ENCODE peak calls at places on chromosomes 4 and X, in eight cellular contexts. One of them, this sample, is unnamed.

GRCh38 chr4:25177147-25177546 is 16.9 kb upstream of the SEPSECS start:
- DNase-seq in pancreas: no peak
- DNase-seq in IMR-90: no peak
- DNase-seq in naive thymus-derived CD4-positive, alpha-beta T cell: no peak
- DNase-seq in vagina: no peak
- DNase-seq in heart right ventricle: no peak
- DNase-seq in neuronal stem cell: no peak
- DNase-seq in lung: no peak
- DNase-seq in this sample: no peak

GRCh38 chr4:85496933-85497332 is 22.0 kb downstream of the ARHGAP24 start:
- DNase-seq in IMR-90: peak
- DNase-seq in neuronal stem cell: no peak
- DNase-seq in heart right ventricle: no peak
- DNase-seq in pancreas: no peak
- DNase-seq in naive thymus-derived CD4-positive, alpha-beta T cell: no peak
- DNase-seq in vagina: no peak
- DNase-seq in lung: no peak
- DNase-seq in this sample: no peak

GRCh38 chr4:128521634-128522253 is 234.1 kb upstream of the PGRMC2 start:
- DNase-seq in lung: no peak
- DNase-seq in neuronal stem cell: no peak
- DNase-seq in IMR-90: peak
- DNase-seq in naive thymus-derived CD4-positive, alpha-beta T cell: no peak
- DNase-seq in heart right ventricle: no peak
- DNase-seq in vagina: no peak
- DNase-seq in pancreas: no peak
- DNase-seq in this sample: no peak

GRCh38 chrX:48715066-48715465 is 18.5 kb downstream of the SUV39H1 start:
- DNase-seq in heart right ventricle: no peak
- DNase-seq in lung: no peak
- DNase-seq in neuronal stem cell: no peak
- DNase-seq in pancreas: no peak
- DNase-seq in vagina: no peak
- DNase-seq in IMR-90: peak
- DNase-seq in naive thymus-derived CD4-positive, alpha-beta T cell: no peak
- DNase-seq in this sample: no peak

GRCh38 chr4:147731611-147732515 is at the start of gene ARHGAP10:
- DNase-seq in neuronal stem cell: peak
- DNase-seq in heart right ventricle: peak
- DNase-seq in IMR-90: peak
- DNase-seq in pancreas: peak
- DNase-seq in naive thymus-derived CD4-positive, alpha-beta T cell: peak
- DNase-seq in vagina: no peak
- DNase-seq in lung: peak
- DNase-seq in this sample: peak

GRCh38 chrX:128106630-128107029 is 54.4 kb upstream of the ACTRT1 start:
- DNase-seq in vagina: no peak
- DNase-seq in naive thymus-derived CD4-positive, alpha-beta T cell: no peak
- DNase-seq in lung: no peak
- DNase-seq in neuronal stem cell: peak
- DNase-seq in heart right ventricle: no peak
- DNase-seq in IMR-90: no peak
- DNase-seq in pancreas: no peak
- DNase-seq in this sample: peak

GRCh38 chr4:67521506-67521905 is 23.8 kb downstream of the CENPC start:
- DNase-seq in IMR-90: no peak
- DNase-seq in vagina: no peak
- DNase-seq in naive thymus-derived CD4-positive, alpha-beta T cell: no peak
- DNase-seq in lung: no peak
- DNase-seq in neuronal stem cell: no peak
- DNase-seq in heart right ventricle: no peak
- DNase-seq in pancreas: no peak
- DNase-seq in this sample: no peak

GRCh38 chr4:38131371-38132139 is 171.4 kb downstream of the PTTG2 start:
- DNase-seq in naive thymus-derived CD4-positive, alpha-beta T cell: peak
- DNase-seq in vagina: no peak
- DNase-seq in lung: no peak
- DNase-seq in IMR-90: no peak
- DNase-seq in heart right ventricle: no peak
- DNase-seq in neuronal stem cell: peak
- DNase-seq in pancreas: no peak
- DNase-seq in this sample: no peak

GRCh38 chr4:109611045-109611616 is 51.1 kb downstream of the MCUB start:
- DNase-seq in naive thymus-derived CD4-positive, alpha-beta T cell: no peak
- DNase-seq in IMR-90: peak
- DNase-seq in vagina: no peak
- DNase-seq in lung: no peak
- DNase-seq in pancreas: no peak
- DNase-seq in heart right ventricle: no peak
- DNase-seq in neuronal stem cell: no peak
- DNase-seq in this sample: no peak

GRCh38 chr4:119105605-119106004 is 30.0 kb upstream of the MYOZ2 start:
- DNase-seq in pancreas: no peak
- DNase-seq in heart right ventricle: no peak
- DNase-seq in lung: no peak
- DNase-seq in naive thymus-derived CD4-positive, alpha-beta T cell: no peak
- DNase-seq in vagina: no peak
- DNase-seq in neuronal stem cell: no peak
- DNase-seq in IMR-90: no peak
- DNase-seq in this sample: no peak

GRCh38 chr4:139154134-139154421 is 22.9 kb downstream of the ELF2 start:
- DNase-seq in pancreas: no peak
- DNase-seq in naive thymus-derived CD4-positive, alpha-beta T cell: no peak
- DNase-seq in heart right ventricle: no peak
- DNase-seq in IMR-90: no peak
- DNase-seq in neuronal stem cell: no peak
- DNase-seq in vagina: no peak
- DNase-seq in lung: no peak
- DNase-seq in this sample: no peak

GRCh38 chr4:139154952-139155557 is 22.0 kb downstream of the ELF2 start:
- DNase-seq in vagina: no peak
- DNase-seq in heart right ventricle: no peak
- DNase-seq in lung: no peak
- DNase-seq in IMR-90: no peak
- DNase-seq in neuronal stem cell: no peak
- DNase-seq in naive thymus-derived CD4-positive, alpha-beta T cell: no peak
- DNase-seq in pancreas: no peak
- DNase-seq in this sample: no peak

GRCh38 chr4:139154538-139154937 is 22.5 kb downstream of the ELF2 start:
- DNase-seq in vagina: no peak
- DNase-seq in neuronal stem cell: no peak
- DNase-seq in lung: no peak
- DNase-seq in pancreas: no peak
- DNase-seq in naive thymus-derived CD4-positive, alpha-beta T cell: no peak
- DNase-seq in IMR-90: no peak
- DNase-seq in heart right ventricle: no peak
- DNase-seq in this sample: no peak

GRCh38 chr4:139152249-139152648 is 24.8 kb downstream of the ELF2 start:
- DNase-seq in pancreas: no peak
- DNase-seq in lung: no peak
- DNase-seq in vagina: no peak
- DNase-seq in neuronal stem cell: no peak
- DNase-seq in IMR-90: no peak
- DNase-seq in heart right ventricle: no peak
- DNase-seq in naive thymus-derived CD4-positive, alpha-beta T cell: no peak
- DNase-seq in this sample: no peak

DNA sequence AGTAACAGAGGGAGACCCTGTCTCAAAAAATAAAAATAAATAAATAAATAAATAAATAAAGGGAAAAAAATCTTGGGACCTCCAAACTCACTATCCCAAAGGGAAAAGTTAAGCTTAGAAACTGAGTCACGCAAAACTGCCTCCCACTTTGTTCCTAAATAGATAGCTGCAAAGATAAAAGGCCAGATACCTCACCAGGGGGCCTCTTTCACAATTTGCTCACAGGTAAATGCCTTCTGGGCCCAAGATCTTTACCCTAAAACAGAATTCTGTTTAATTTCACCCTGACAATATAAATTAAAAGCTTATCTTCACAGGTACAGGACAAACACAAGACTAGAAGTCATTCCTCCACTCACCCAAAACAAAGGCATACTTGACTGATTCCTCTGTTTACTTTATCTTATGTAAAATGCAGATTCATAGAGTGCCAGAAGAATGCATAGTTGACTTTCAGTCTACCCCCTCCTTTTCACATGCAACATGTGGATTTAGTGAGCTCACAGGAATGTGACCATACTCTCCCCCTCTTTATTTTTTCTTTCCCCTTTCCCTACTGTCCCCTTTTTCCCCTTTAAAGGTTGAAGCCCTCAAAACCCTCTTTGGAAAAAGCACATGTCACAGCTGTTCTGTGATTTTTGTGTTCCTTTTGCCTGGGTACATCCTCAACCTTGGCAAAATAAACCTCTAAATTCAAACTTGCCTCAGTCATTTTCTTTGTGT is 23.4 kb downstream of the ELF2 start:
- DNase-seq in heart right ventricle: no peak
- DNase-seq in IMR-90: peak
- DNase-seq in neuronal stem cell: no peak
- DNase-seq in naive thymus-derived CD4-positive, alpha-beta T cell: no peak
- DNase-seq in pancreas: no peak
- DNase-seq in vagina: no peak
- DNase-seq in lung: no peak
- DNase-seq in this sample: no peak
- H3K27ac ChIP-seq in heart right ventricle: no peak
- H3K27ac ChIP-seq in IMR-90: no peak
- H3K27ac ChIP-seq in neuronal stem cell: no peak
- H3K27ac ChIP-seq in naive thymus-derived CD4-positive, alpha-beta T cell: no peak
- H3K27ac ChIP-seq in pancreas: no peak
- H3K27ac ChIP-seq in vagina: no peak
- H3K27ac ChIP-seq in lung: no peak
- H3K27ac ChIP-seq in this sample: no peak

DNA sequence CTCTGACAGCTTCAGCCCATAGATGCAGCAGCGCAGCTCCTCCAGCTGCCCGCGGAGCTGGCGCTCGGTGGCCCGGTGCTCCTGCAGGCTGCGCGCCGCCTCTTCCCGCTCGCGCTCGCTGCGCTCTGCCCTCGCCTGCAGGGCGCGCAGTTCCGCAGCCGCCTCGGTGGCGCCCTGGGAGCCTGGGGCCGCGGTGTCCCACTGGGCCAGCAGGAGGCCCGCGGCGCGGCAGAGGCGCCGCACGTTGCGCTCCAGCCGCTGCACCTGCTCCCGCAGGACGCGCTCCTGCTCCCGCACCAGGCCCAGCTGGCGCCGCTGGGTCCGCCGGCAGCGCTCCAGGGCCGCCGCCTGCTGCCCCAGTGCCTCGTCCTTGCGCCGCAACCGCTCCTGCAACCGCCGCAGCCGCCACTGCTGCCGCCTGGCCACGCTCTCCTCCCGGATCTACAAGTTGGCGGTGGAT is 10.1 kb downstream of the C4orf50 start:
- DNase-seq in naive thymus-derived CD4-positive, alpha-beta T cell: no peak
- DNase-seq in heart right ventricle: no peak
- DNase-seq in IMR-90: no peak
- DNase-seq in neuronal stem cell: no peak
- DNase-seq in lung: no peak
- DNase-seq in vagina: no peak
- DNase-seq in pancreas: peak
- DNase-seq in this sample: no peak
- H3K27ac ChIP-seq in naive thymus-derived CD4-positive, alpha-beta T cell: no peak
- H3K27ac ChIP-seq in heart right ventricle: no peak
- H3K27ac ChIP-seq in IMR-90: no peak
- H3K27ac ChIP-seq in neuronal stem cell: no peak
- H3K27ac ChIP-seq in lung: no peak
- H3K27ac ChIP-seq in vagina: no peak
- H3K27ac ChIP-seq in pancreas: no peak
- H3K27ac ChIP-seq in this sample: no peak

DNA sequence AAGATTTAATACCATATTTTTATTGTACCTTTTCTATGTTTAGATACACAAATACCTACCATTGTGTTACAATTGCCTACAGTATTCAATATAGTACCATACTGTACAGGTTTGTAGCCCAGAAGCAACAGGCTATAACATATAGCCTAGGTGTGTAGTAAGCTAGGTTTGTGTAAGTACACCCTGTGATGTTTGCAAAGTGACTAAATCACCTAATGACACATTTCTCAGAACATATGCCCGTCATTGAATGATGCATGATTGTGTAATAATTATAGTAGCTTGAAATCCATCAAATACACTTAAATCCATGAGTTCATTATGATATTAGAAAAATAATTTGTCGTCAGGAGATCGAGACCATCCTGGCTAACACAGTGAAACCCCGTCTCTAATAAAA is 30.8 kb downstream of the GAB3 start:
- DNase-seq in heart right ventricle: no peak
- DNase-seq in lung: no peak
- DNase-seq in IMR-90: no peak
- DNase-seq in pancreas: no peak
- DNase-seq in naive thymus-derived CD4-positive, alpha-beta T cell: no peak
- DNase-seq in neuronal stem cell: no peak
- DNase-seq in vagina: no peak
- DNase-seq in this sample: no peak
- H3K27ac ChIP-seq in heart right ventricle: no peak
- H3K27ac ChIP-seq in lung: no peak
- H3K27ac ChIP-seq in IMR-90: no peak
- H3K27ac ChIP-seq in pancreas: no peak
- H3K27ac ChIP-seq in naive thymus-derived CD4-positive, alpha-beta T cell: no peak
- H3K27ac ChIP-seq in neuronal stem cell: no peak
- H3K27ac ChIP-seq in vagina: no peak
- H3K27ac ChIP-seq in this sample: peak

GRCh38 chr4:154736774-154737173 is 7.0 kb upstream of the LRAT start:
- DNase-seq in pancreas: no peak
- DNase-seq in IMR-90: no peak
- DNase-seq in lung: no peak
- DNase-seq in vagina: no peak
- DNase-seq in naive thymus-derived CD4-positive, alpha-beta T cell: no peak
- DNase-seq in neuronal stem cell: no peak
- DNase-seq in heart right ventricle: no peak
- DNase-seq in this sample: no peak

GRCh38 chr4:154738426-154738825 is 5.4 kb upstream of the LRAT start:
- DNase-seq in vagina: no peak
- DNase-seq in naive thymus-derived CD4-positive, alpha-beta T cell: no peak
- DNase-seq in IMR-90: no peak
- DNase-seq in neuronal stem cell: no peak
- DNase-seq in pancreas: no peak
- DNase-seq in lung: no peak
- DNase-seq in heart right ventricle: no peak
- DNase-seq in this sample: no peak

GRCh38 chr4:154731756-154732155 is 12.0 kb upstream of the LRAT start:
- DNase-seq in neuronal stem cell: no peak
- DNase-seq in heart right ventricle: no peak
- DNase-seq in vagina: no peak
- DNase-seq in pancreas: no peak
- DNase-seq in lung: no peak
- DNase-seq in IMR-90: no peak
- DNase-seq in naive thymus-derived CD4-positive, alpha-beta T cell: no peak
- DNase-seq in this sample: no peak

GRCh38 chr4:154727540-154727939 is 16.3 kb upstream of the LRAT start:
- DNase-seq in vagina: no peak
- DNase-seq in heart right ventricle: no peak
- DNase-seq in neuronal stem cell: no peak
- DNase-seq in lung: no peak
- DNase-seq in IMR-90: no peak
- DNase-seq in naive thymus-derived CD4-positive, alpha-beta T cell: no peak
- DNase-seq in pancreas: no peak
- DNase-seq in this sample: no peak

DNA sequence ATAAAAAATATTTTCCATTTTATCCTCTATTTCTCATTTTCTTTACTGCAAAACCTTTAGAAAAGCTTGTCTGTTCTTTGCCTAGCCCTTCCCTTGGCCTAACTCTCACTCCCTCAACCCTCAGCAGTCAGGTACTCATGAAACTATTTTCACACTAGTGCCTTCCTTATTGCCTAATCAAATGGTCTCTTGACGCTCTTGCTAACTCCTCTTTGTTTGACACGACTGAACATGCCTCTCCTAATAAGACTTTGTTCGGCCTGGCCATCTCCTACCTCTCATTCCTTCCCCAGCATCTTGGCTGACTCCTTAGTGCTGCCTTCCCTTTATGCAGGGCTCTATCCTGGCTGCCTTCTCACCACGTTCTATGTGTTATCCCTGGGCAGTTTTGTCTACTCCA is 11.1 kb upstream of the LRAT start:
- DNase-seq in heart right ventricle: no peak
- DNase-seq in lung: no peak
- DNase-seq in naive thymus-derived CD4-positive, alpha-beta T cell: no peak
- DNase-seq in neuronal stem cell: no peak
- DNase-seq in IMR-90: no peak
- DNase-seq in vagina: no peak
- DNase-seq in pancreas: no peak
- DNase-seq in this sample: no peak
- H3K27ac ChIP-seq in heart right ventricle: no peak
- H3K27ac ChIP-seq in lung: no peak
- H3K27ac ChIP-seq in naive thymus-derived CD4-positive, alpha-beta T cell: no peak
- H3K27ac ChIP-seq in neuronal stem cell: no peak
- H3K27ac ChIP-seq in IMR-90: no peak
- H3K27ac ChIP-seq in vagina: no peak
- H3K27ac ChIP-seq in pancreas: no peak
- H3K27ac ChIP-seq in this sample: no peak

This sample was measured in HL-60.